ENCODE peak calls at places on chromosomes 11 and 22, in eight cellular contexts. V is type B pancreatic cell, H is ACHN, E is HuH-7.5, P is heart right ventricle, I is HT1080, B is Calu3, K is nephron progenitor cell. A is an unnamed sample.

GRCh38 chr11:44915621-44916020 is 35.1 kb downstream of the TP53I11 start:
- DNase-seq in V (no peak), H (no peak), E (no peak), P (no peak), I (no peak), B (no peak), K (no peak), A (no peak)

GRCh38 chr11:76838422-76839068 is 22.2 kb upstream of the ACER3 start:
- DNase-seq in V (no peak), H (no peak), E (no peak), P (peak), I (peak), B (no peak), K (peak), A (no peak)

GRCh38 chr11:120842195-120842594 is 181.7 kb upstream of the TBCEL start:
- DNase-seq in V (no peak), H (no peak), E (no peak), P (no peak), I (peak), B (no peak), K (no peak), A (no peak)

GRCh38 chr11:74182635-74183034 is 11.5 kb downstream of the PPME1 start:
- DNase-seq in V (no peak), H (no peak), E (no peak), P (no peak), I (no peak), B (no peak), K (no peak), A (no peak)

GRCh38 chr11:19053909-19054308 is 6.6 kb downstream of the MRGPRX2 start:
- DNase-seq in V (no peak), H (no peak), E (no peak), P (no peak), I (no peak), B (no peak), K (no peak), A (no peak)

GRCh38 chr11:110992481-110992880 is 253.0 kb upstream of the POU2AF2 start:
- DNase-seq in V (no peak), H (no peak), E (no peak), P (no peak), I (no peak), B (no peak), K (no peak), A (no peak)

GRCh38 chr11:132062541-132062940 is 692.1 kb downstream of the NTM start:
- DNase-seq in V (no peak), H (no peak), E (no peak), P (no peak), I (no peak), B (no peak), K (no peak), A (no peak)

GRCh38 chr22:25447067-25447688 is 117.3 kb upstream of the GRK3 start:
- DNase-seq in V (no peak), H (no peak), E (no peak), P (no peak), I (no peak), B (no peak), K (no peak), A (no peak)

GRCh38 chr11:91435694-91436375 is 788.8 kb upstream of the FAT3 start:
- DNase-seq in V (no peak), H (no peak), E (no peak), P (no peak), I (no peak), B (no peak), K (no peak), A (no peak)

GRCh38 chr11:58632510-58632909 is 10.0 kb downstream of the CNTF start:
- DNase-seq in V (no peak), H (no peak), E (no peak), P (no peak), I (no peak), B (no peak), K (no peak), A (no peak)

GRCh38 chr22:23519442-23520177 is 60.5 kb downstream of the IGLL1 start:
- DNase-seq in V (no peak), H (no peak), E (no peak), P (no peak), I (no peak), B (no peak), K (no peak), A (no peak)

GRCh38 chr22:44611880-44612496 is 90.0 kb upstream of the PRR5 start:
- DNase-seq in V (no peak), H (no peak), E (no peak), P (no peak), I (no peak), B (no peak), K (no peak), A (no peak)

GRCh38 chr11:92528051-92528450 is 303.4 kb downstream of the FAT3 start:
- DNase-seq in V (no peak), H (no peak), E (no peak), P (no peak), I (no peak), B (no peak), K (no peak), A (no peak)

GRCh38 chr11:2777396-2777795 is 77.6 kb upstream of the KCNQ1OT1 start:
- DNase-seq in V (no peak), H (peak), E (no peak), P (peak), I (peak), B (peak), K (no peak), A (peak)

GRCh38 chr11:104653011-104653806 is 245.1 kb downstream of the CASP12 start:
- DNase-seq in V (no peak), H (no peak), E (no peak), P (no peak), I (peak), B (no peak), K (no peak), A (no peak)

GRCh38 chr11:99739464-99740089 is 718.8 kb downstream of the CNTN5 start:
- DNase-seq in V (no peak), H (peak), E (no peak), P (no peak), I (peak), B (peak), K (peak), A (no peak)

GRCh38 chr11:1779034-1779805 is 15.5 kb upstream of the CTSD start:
- DNase-seq in V (no peak), H (no peak), E (no peak), P (no peak), I (no peak), B (no peak), K (no peak), A (no peak)

GRCh38 chr11:92769125-92769524 is 200.3 kb upstream of the MTNR1B start:
- DNase-seq in V (no peak), H (no peak), E (no peak), P (no peak), I (no peak), B (no peak), K (no peak), A (no peak)

A was measured in coronary artery.